ENCODE peak calls at places on chromosomes 5 and 9, in ten cellular contexts. Q is stimulated activated CD8-positive, alpha-beta memory T cell treated with anti-CD3 and anti-CD28 coated beads, Interleukin-7, amount 100 ng/mL, for 1 hour; D is M059J; Z is foreskin fibroblast; G is activated B cell treated with CpG ODN at 0.5 μM for 24 hours; T is left ventricle myocardium superior; N is EH; K is GDM1; H is mammary epithelial cell; J is mesothelial cell of epicardium. Y is an unnamed sample.

GRCh38 chr9:135522931-135523330 is 1.7 kb downstream of the LCN1 start:
- DNase-seq in Q (no peak), D (no peak), Z (no peak), G (no peak), T (no peak), N (no peak), K (no peak), H (no peak), J (no peak), Y (no peak)

GRCh38 chr5:10590226-10591047 is 26.6 kb downstream of the ANKRD33B start:
- DNase-seq in Q (no peak), D (peak), Z (peak), G (no peak), T (no peak), N (peak), K (peak), H (peak), J (no peak), Y (no peak)

GRCh38 chr5:98784411-98784810 is 10.9 kb downstream of the RGMB start:
- DNase-seq in Q (no peak), D (no peak), Z (peak), G (no peak), T (no peak), N (no peak), K (no peak), H (no peak), J (no peak), Y (no peak)

GRCh38 chr5:173047838-173048105 is 8.4 kb upstream of the CREBRF start:
- DNase-seq in Q (no peak), D (no peak), Z (no peak), G (no peak), T (no peak), N (no peak), K (no peak), H (no peak), J (no peak), Y (no peak)

GRCh38 chr9:35711501-35712428 is 20.2 kb downstream of the TLN1 start:
- DNase-seq in Q (no peak), D (no peak), Z (no peak), G (no peak), T (no peak), N (no peak), K (no peak), H (no peak), J (no peak), Y (no peak)

GRCh38 chr9:22238809-22239684 is 207.6 kb upstream of the DMRTA1 start:
- DNase-seq in Q (no peak), D (peak), Z (peak), G (no peak), T (no peak), N (peak), K (no peak), H (peak), J (no peak), Y (no peak)

GRCh38 chr5:76701298-76701697 is 14.6 kb upstream of the F2R start:
- DNase-seq in Q (no peak), D (peak), Z (peak), G (no peak), T (no peak), N (peak), K (no peak), H (peak), J (no peak), Y (no peak)

GRCh38 chr5:15003511-15003920 is 131.9 kb upstream of the ANKH start:
- DNase-seq in Q (peak), D (peak), Z (peak), G (no peak), T (peak), N (peak), K (peak), H (peak), J (no peak), Y (peak)

GRCh38 chr9:86434039-86434726 is 80.0 kb upstream of the TUT7 start:
- DNase-seq in Q (no peak), D (peak), Z (peak), G (no peak), T (peak), N (peak), K (no peak), H (peak), J (no peak), Y (no peak)

GRCh38 chr9:136482046-136482792 is 621 bp downstream of the SEC16A start:
- DNase-seq in Q (no peak), D (peak), Z (peak), G (no peak), T (no peak), N (peak), K (no peak), H (peak), J (peak), Y (no peak)

GRCh38 chr9:78866228-78867132 is 569.6 kb downstream of the PSAT1 start:
- DNase-seq in Q (no peak), D (peak), Z (peak), G (no peak), T (no peak), N (peak), K (no peak), H (peak), J (no peak), Y (no peak)

GRCh38 chr5:77849308-77849900 is 73.3 kb upstream of the TBCA start:
- DNase-seq in Q (no peak), D (no peak), Z (no peak), G (no peak), T (no peak), N (no peak), K (no peak), H (no peak), J (no peak), Y (no peak)

GRCh38 chr5:178895615-178896571 is at the start of gene ZFP2:
- DNase-seq in Q (no peak), D (peak), Z (peak), G (peak), T (peak), N (peak), K (no peak), H (peak), J (peak), Y (no peak)

GRCh38 chr5:133664422-133664821 is 52.1 kb upstream of the FSTL4 start:
- DNase-seq in Q (no peak), D (peak), Z (peak), G (no peak), T (no peak), N (peak), K (no peak), H (peak), J (no peak), Y (no peak)

GRCh38 chr9:35267716-35268115 is 105.9 kb downstream of the UNC13B start:
- DNase-seq in Q (no peak), D (no peak), Z (peak), G (no peak), T (no peak), N (peak), K (no peak), H (peak), J (no peak), Y (no peak)

GRCh38 chr5:173535166-173535975 is 81.1 kb downstream of the BOD1 start:
- DNase-seq in Q (no peak), D (peak), Z (no peak), G (no peak), T (no peak), N (no peak), K (no peak), H (no peak), J (no peak), Y (no peak)